ENCODE peak calls at places on chromosomes 7 and 10, in ten cellular contexts. T, W, L, Y, N, U, S, B, R and E are unnamed samples.

GRCh38 chr10:17747883-17748550 is 4.0 kb upstream of the TMEM236 start:
- DNase-seq in B (no peak), N (peak), L (no peak), S (no peak), U (no peak), Y (no peak), T (no peak), R (no peak), W (no peak), E (no peak)

GRCh38 chr7:133491846-133492652 is 239.2 kb downstream of the EXOC4 start:
- DNase-seq in B (peak), R (no peak), U (peak), W (no peak), Y (no peak), T (no peak), L (no peak), S (no peak), N (no peak), E (no peak)

GRCh38 chr10:113661332-113661731 is 2.5 kb downstream of the NRAP start:
- DNase-seq in B (no peak), T (no peak), W (no peak), N (no peak), R (no peak), S (no peak), Y (no peak), U (no peak), L (no peak), E (no peak)

GRCh38 chr10:43272030-43272429 is 5.2 kb upstream of the RASGEF1A start:
- DNase-seq in U (no peak), N (no peak), L (no peak), Y (no peak), T (no peak), W (no peak), R (no peak), S (no peak), B (no peak), E (no peak)

GRCh38 chr7:25854608-25855497 is 297.1 kb upstream of the NFE2L3 start:
- DNase-seq in T (peak), W (no peak), N (peak), S (no peak), Y (no peak), R (peak), B (peak), U (peak), L (peak), E (peak)

GRCh38 chr10:113683300-113683699 is 3.6 kb downstream of the CASP7 start:
- DNase-seq in T (no peak), L (no peak), S (no peak), R (no peak), N (no peak), B (no peak), W (no peak), Y (no peak), U (no peak), E (no peak)

GRCh38 chr10:4212111-4212635 is 427.2 kb upstream of the KLF6 start:
- DNase-seq in T (no peak), W (no peak), Y (no peak), S (no peak), B (no peak), U (no peak), L (no peak), R (no peak), N (no peak), E (no peak)

GRCh38 chr7:90769036-90769435 is 172.9 kb downstream of the CDK14 start:
- DNase-seq in B (no peak), L (no peak), Y (no peak), S (no peak), W (no peak), U (no peak), N (no peak), R (no peak), T (no peak), E (no peak)